ENCODE peak calls at places on chromosome 5, in ten cellular contexts. P is bronchial epithelial cell, S is HCT116, R is GM06990, U is GM12865, L is retinal pigment epithelial cell, X is AG09309, T is IMR-90, G is transverse colon, Y is coronary artery. O is an unnamed sample.

GRCh38 chr5:172123269-172123692 is 64.7 kb downstream of the STK10 start:
- DNase-seq in P (peak), S (no peak), R (no peak), U (no peak), L (peak), X (no peak), T (peak), G (peak), Y (no peak), O (peak)

GRCh38 chr5:73454379-73455036 is 5.9 kb upstream of the FOXD1 start:
- DNase-seq in P (peak), S (peak), R (no peak), U (peak), L (no peak), X (no peak), T (peak), G (peak), Y (no peak), O (no peak)

GRCh38 chr5:76402251-76402879 is 720 bp upstream of the IQGAP2 start:
- DNase-seq in P (peak), S (no peak), R (peak), U (peak), L (no peak), X (no peak), T (no peak), G (peak), Y (no peak), O (no peak)

GRCh38 chr5:150062523-150062922 is 23.8 kb downstream of the CSF1R start:
- DNase-seq in P (no peak), S (no peak), R (no peak), U (no peak), L (no peak), X (no peak), T (peak), G (no peak), Y (no peak), O (no peak)

GRCh38 chr5:1032011-1032410 is 23.4 kb downstream of the NKD2 start:
- DNase-seq in P (no peak), S (no peak), R (no peak), U (no peak), L (no peak), X (no peak), T (no peak), G (no peak), Y (no peak), O (no peak)

GRCh38 chr5:153542536-153542935 is 52.1 kb downstream of the GRIA1 start:
- DNase-seq in P (peak), S (no peak), R (no peak), U (no peak), L (no peak), X (no peak), T (peak), G (no peak), Y (no peak), O (no peak)

GRCh38 chr5:38929838-38930237 is 84.0 kb downstream of the OSMR start:
- DNase-seq in P (no peak), S (no peak), R (no peak), U (no peak), L (no peak), X (no peak), T (no peak), G (no peak), Y (no peak), O (no peak)

GRCh38 chr5:7717691-7718090 is 133.2 kb downstream of the CFAP90 start:
- DNase-seq in P (no peak), S (no peak), R (no peak), U (no peak), L (no peak), X (no peak), T (no peak), G (no peak), Y (no peak), O (no peak)

GRCh38 chr5:149904293-149904886 is 40.2 kb downstream of the PDE6A start:
- DNase-seq in P (no peak), S (no peak), R (no peak), U (no peak), L (no peak), X (no peak), T (no peak), G (no peak), Y (no peak), O (no peak)

GRCh38 chr5:78527054-78527884 is 121.3 kb downstream of the LHFPL2 start:
- DNase-seq in P (peak), S (no peak), R (no peak), U (no peak), L (peak), X (peak), T (peak), G (peak), Y (peak), O (peak)

GRCh38 chr5:136364307-136364706 is 1.0 kb downstream of the TRPC7 start:
- DNase-seq in P (no peak), S (no peak), R (no peak), U (peak), L (no peak), X (no peak), T (no peak), G (no peak), Y (no peak), O (no peak)

GRCh38 chr5:83972236-83972635 is 251.6 kb upstream of the HAPLN1 start:
- DNase-seq in P (peak), S (no peak), R (no peak), U (no peak), L (no peak), X (no peak), T (peak), G (no peak), Y (no peak), O (no peak)

GRCh38 chr5:9340095-9340494 is 205.8 kb downstream of the SEMA5A start:
- DNase-seq in P (no peak), S (no peak), R (no peak), U (no peak), L (no peak), X (no peak), T (no peak), G (no peak), Y (no peak), O (no peak)

GRCh38 chr5:143130891-143131290 is 272.6 kb downstream of the NR3C1 start:
- DNase-seq in P (no peak), S (no peak), R (no peak), U (no peak), L (no peak), X (no peak), T (no peak), G (no peak), Y (no peak), O (no peak)

GRCh38 chr5:113347572-113347971 is 87.2 kb downstream of the TSSK1B start:
- DNase-seq in P (no peak), S (no peak), R (no peak), U (no peak), L (no peak), X (no peak), T (no peak), G (no peak), Y (no peak), O (no peak)

GRCh38 chr5:478982-479535 is 36.1 kb downstream of the EXOC3 start:
- DNase-seq in P (no peak), S (no peak), R (no peak), U (no peak), L (no peak), X (no peak), T (no peak), G (no peak), Y (no peak), O (no peak)

GRCh38 chr5:68287976-68288755 is 72.6 kb downstream of the PIK3R1 start:
- DNase-seq in P (peak), S (no peak), R (peak), U (peak), L (no peak), X (no peak), T (peak), G (peak), Y (peak), O (peak)

GRCh38 chr5:26805076-26805475 is 233.3 kb downstream of the CDH9 start:
- DNase-seq in P (no peak), S (no peak), R (no peak), U (no peak), L (no peak), X (no peak), T (no peak), G (no peak), Y (no peak), O (no peak)

GRCh38 chr5:10636363-10637142 is 72.7 kb downstream of the ANKRD33B start:
- DNase-seq in P (no peak), S (no peak), R (no peak), U (no peak), L (no peak), X (no peak), T (no peak), G (no peak), Y (no peak), O (no peak)

GRCh38 chr5:167939686-167940085 is 351.8 kb upstream of the WWC1 start:
- DNase-seq in P (no peak), S (no peak), R (no peak), U (no peak), L (no peak), X (no peak), T (no peak), G (no peak), Y (no peak), O (no peak)

GRCh38 chr5:59542841-59543825 is 350.4 kb downstream of the PDE4D start:
- DNase-seq in P (no peak), S (no peak), R (no peak), U (no peak), L (peak), X (no peak), T (no peak), G (peak), Y (no peak), O (peak)

GRCh38 chr5:173283318-173284288 is 44.6 kb downstream of the STC2 start:
- DNase-seq in P (peak), S (peak), R (peak), U (peak), L (peak), X (no peak), T (peak), G (peak), Y (no peak), O (peak)

GRCh38 chr5:45089870-45090269 is 281.1 kb downstream of the MRPS30 start:
- DNase-seq in P (no peak), S (no peak), R (no peak), U (no peak), L (no peak), X (no peak), T (no peak), G (no peak), Y (no peak), O (no peak)

GRCh38 chr5:91584352-91584751 is 201.2 kb upstream of the ARRDC3 start:
- DNase-seq in P (no peak), S (no peak), R (no peak), U (no peak), L (no peak), X (no peak), T (no peak), G (no peak), Y (no peak), O (no peak)

GRCh38 chr5:39452846-39453245 is 28.1 kb upstream of the DAB2 start:
- DNase-seq in P (no peak), S (no peak), R (no peak), U (no peak), L (peak), X (no peak), T (peak), G (no peak), Y (no peak), O (no peak)

GRCh38 chr5:32027093-32027716 is 146.9 kb downstream of the GOLPH3 start:
- DNase-seq in P (no peak), S (no peak), R (no peak), U (no peak), L (no peak), X (no peak), T (no peak), G (no peak), Y (no peak), O (no peak)

GRCh38 chr5:72523960-72524582 is 16.9 kb upstream of the ZNF366 start:
- DNase-seq in P (peak), S (peak), R (peak), U (peak), L (peak), X (peak), T (peak), G (no peak), Y (no peak), O (no peak)

GRCh38 chr5:149140197-149141002 is 893 bp upstream of the ABLIM3 start:
- DNase-seq in P (peak), S (no peak), R (no peak), U (no peak), L (no peak), X (no peak), T (peak), G (no peak), Y (no peak), O (no peak)

GRCh38 chr5:77398896-77399295 is 93.2 kb downstream of the WDR41 start:
- DNase-seq in P (no peak), S (no peak), R (no peak), U (no peak), L (no peak), X (no peak), T (no peak), G (no peak), Y (no peak), O (no peak)

GRCh38 chr5:23072179-23072578 is 219.0 kb upstream of the CDH12 start:
- DNase-seq in P (no peak), S (no peak), R (no peak), U (no peak), L (no peak), X (no peak), T (no peak), G (no peak), Y (no peak), O (no peak)

GRCh38 chr5:5424736-5425135 is 2.3 kb downstream of the ICE1 start:
- DNase-seq in P (no peak), S (no peak), R (no peak), U (no peak), L (no peak), X (no peak), T (no peak), G (no peak), Y (no peak), O (no peak)

GRCh38 chr5:170184737-170185136 is 48.0 kb upstream of the C5orf58 start:
- DNase-seq in P (no peak), S (no peak), R (no peak), U (no peak), L (no peak), X (no peak), T (no peak), G (no peak), Y (no peak), O (no peak)

GRCh38 chr5:130323804-130324454 is 419.7 kb downstream of the CHSY3 start:
- DNase-seq in P (peak), S (no peak), R (peak), U (peak), L (no peak), X (peak), T (no peak), G (no peak), Y (no peak), O (no peak)

GRCh38 chr5:555058-555623 is 30.9 kb upstream of the SLC9A3 start:
- DNase-seq in P (no peak), S (no peak), R (no peak), U (no peak), L (no peak), X (no peak), T (no peak), G (peak), Y (no peak), O (no peak)

GRCh38 chr5:130836729-130837660 is 328.1 kb downstream of the HINT1 start:
- DNase-seq in P (peak), S (no peak), R (peak), U (peak), L (no peak), X (no peak), T (no peak), G (no peak), Y (no peak), O (no peak)

GRCh38 chr5:135843571-135844337 is 9.3 kb downstream of the SLC25A48 start:
- DNase-seq in P (peak), S (peak), R (no peak), U (no peak), L (no peak), X (no peak), T (no peak), G (peak), Y (no peak), O (peak)

GRCh38 chr5:57659889-57660288 is 177.3 kb upstream of the ACTBL2 start:
- DNase-seq in P (no peak), S (no peak), R (no peak), U (no peak), L (no peak), X (no peak), T (no peak), G (no peak), Y (no peak), O (no peak)

GRCh38 chr5:79564798-79565279 is 47.4 kb upstream of the TENT2 start:
- DNase-seq in P (no peak), S (no peak), R (no peak), U (no peak), L (no peak), X (no peak), T (no peak), G (no peak), Y (no peak), O (no peak)

GRCh38 chr5:33685873-33686550 is 205.8 kb downstream of the ADAMTS12 start:
- DNase-seq in P (no peak), S (no peak), R (peak), U (no peak), L (no peak), X (no peak), T (no peak), G (no peak), Y (no peak), O (no peak)

GRCh38 chr5:61330879-61331406 is 1.1 kb upstream of the ZSWIM6 start:
- DNase-seq in P (peak), S (no peak), R (peak), U (peak), L (no peak), X (no peak), T (peak), G (peak), Y (peak), O (peak)

GRCh38 chr5:175253597-175253996 is 190.4 kb downstream of the DRD1 start:
- DNase-seq in P (peak), S (no peak), R (no peak), U (no peak), L (no peak), X (no peak), T (peak), G (no peak), Y (no peak), O (no peak)
- H3K4me3 ChIP-seq in P (no peak), S (no peak), R (no peak), U (no peak), L (no peak), X (no peak), T (no peak), G (no peak), Y (no peak), O (no peak)

GRCh38 chr5:139344177-139344576 is 2.5 kb downstream of the PAIP2 start:
- DNase-seq in P (no peak), S (no peak), R (no peak), U (no peak), L (no peak), X (no peak), T (no peak), G (no peak), Y (no peak), O (no peak)
- H3K4me3 ChIP-seq in P (no peak), S (no peak), R (no peak), U (no peak), L (no peak), X (no peak), T (no peak), G (no peak), Y (no peak), O (no peak)

DNA sequence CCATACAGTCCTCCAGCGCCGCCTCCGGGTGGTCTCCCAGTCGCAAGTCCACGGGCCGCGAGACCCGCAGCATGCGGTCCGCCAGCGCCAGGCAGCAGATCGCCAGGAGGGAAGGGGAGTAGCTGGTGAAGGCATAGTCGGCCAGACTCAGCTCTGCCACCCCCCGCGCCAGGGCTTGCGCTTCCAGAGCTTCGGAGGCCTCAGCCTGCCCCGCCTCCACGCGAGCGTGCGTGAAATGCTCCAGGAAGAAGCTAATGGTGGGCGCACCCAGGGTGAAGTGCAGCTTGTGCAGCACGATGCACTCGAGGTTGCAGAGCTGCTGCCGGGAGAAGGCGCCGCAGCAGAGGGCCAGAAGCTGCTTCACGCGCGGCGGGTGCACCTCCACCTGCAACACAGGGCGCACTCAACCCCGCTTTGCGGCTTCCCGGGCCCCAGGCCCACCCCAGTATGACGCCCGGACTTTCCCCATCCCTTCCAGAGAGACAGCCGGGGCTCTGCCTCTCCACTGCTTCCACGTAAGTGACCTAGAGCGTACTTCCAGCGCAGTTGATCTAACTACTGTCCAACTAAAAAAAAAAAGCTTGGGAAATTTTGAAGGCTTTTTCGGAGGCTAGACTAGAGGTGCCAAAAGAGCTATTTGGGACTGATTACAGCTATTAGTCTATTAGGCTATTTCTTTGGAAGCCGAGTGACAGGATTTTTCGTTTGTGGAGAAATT is 1.8 kb downstream of the CCNO start:
- DNase-seq in P (no peak), S (no peak), R (peak), U (no peak), L (no peak), X (no peak), T (no peak), G (peak), Y (no peak), O (no peak)
- H3K4me3 ChIP-seq in P (peak), S (peak), R (peak), U (no peak), L (peak), X (peak), T (no peak), G (no peak), Y (peak), O (peak)

GRCh38 chr5:115402092-115402491 is 105.6 kb upstream of the CCDC112 start:
- DNase-seq in P (no peak), S (no peak), R (no peak), U (no peak), L (no peak), X (no peak), T (no peak), G (no peak), Y (no peak), O (no peak)

GRCh38 chr5:115398726-115399125 is 102.3 kb upstream of the CCDC112 start:
- DNase-seq in P (peak), S (no peak), R (no peak), U (no peak), L (no peak), X (peak), T (peak), G (no peak), Y (no peak), O (no peak)

GRCh38 chr5:115402822-115403577 is 106.5 kb upstream of the CCDC112 start:
- DNase-seq in P (peak), S (no peak), R (no peak), U (no peak), L (no peak), X (no peak), T (peak), G (no peak), Y (no peak), O (no peak)
- H3K4me3 ChIP-seq in P (no peak), S (no peak), R (no peak), U (no peak), L (no peak), X (no peak), T (no peak), G (no peak), Y (no peak), O (no peak)

GRCh38 chr5:3590253-3590966 is 5.2 kb upstream of the IRX1 start:
- DNase-seq in P (no peak), S (no peak), R (no peak), U (no peak), L (no peak), X (no peak), T (no peak), G (no peak), Y (no peak), O (no peak)

GRCh38 chr5:3594514-3595101 is 1.0 kb upstream of the IRX1 start:
- DNase-seq in P (no peak), S (no peak), R (no peak), U (no peak), L (no peak), X (no peak), T (no peak), G (no peak), Y (no peak), O (no peak)

GRCh38 chr5:3593771-3594513 is 1.7 kb upstream of the IRX1 start:
- DNase-seq in P (no peak), S (no peak), R (no peak), U (no peak), L (no peak), X (no peak), T (no peak), G (no peak), Y (no peak), O (no peak)

GRCh38 chr5:3592298-3592697 is 3.3 kb upstream of the IRX1 start:
- DNase-seq in P (no peak), S (no peak), R (no peak), U (no peak), L (no peak), X (no peak), T (no peak), G (no peak), Y (no peak), O (no peak)

GRCh38 chr5:3590967-3591900 is 4.4 kb upstream of the IRX1 start:
- DNase-seq in P (no peak), S (no peak), R (no peak), U (no peak), L (no peak), X (no peak), T (no peak), G (no peak), Y (no peak), O (no peak)
- H3K4me3 ChIP-seq in P (peak), S (no peak), R (no peak), U (no peak), L (no peak), X (no peak), T (no peak), G (no peak), Y (peak), O (peak)